ENCODE peak calls at places on chromosomes 12 and 14, in seven cellular contexts. One of them, this sample, is unnamed.

GRCh38 chr12:104866286-104866685 is 91.8 kb downstream of the SLC41A2 start:
- DNase-seq in LoVo: no peak
- DNase-seq in naive thymus-derived CD8-positive, alpha-beta T cell: no peak
- DNase-seq in Caki2: no peak
- DNase-seq in ovary: no peak
- DNase-seq in AML-193: no peak
- DNase-seq in fibroblast of the aortic adventitia: peak
- DNase-seq in this sample: no peak

GRCh38 chr12:54680374-54680773 is 32.2 kb upstream of the DCD start:
- DNase-seq in LoVo: peak
- DNase-seq in naive thymus-derived CD8-positive, alpha-beta T cell: peak
- DNase-seq in Caki2: no peak
- DNase-seq in ovary: no peak
- DNase-seq in AML-193: peak
- DNase-seq in fibroblast of the aortic adventitia: peak
- DNase-seq in this sample: peak

GRCh38 chr12:116838395-116838794 is 42.8 kb downstream of the HRK start:
- DNase-seq in LoVo: no peak
- DNase-seq in naive thymus-derived CD8-positive, alpha-beta T cell: no peak
- DNase-seq in Caki2: no peak
- DNase-seq in ovary: no peak
- DNase-seq in AML-193: no peak
- DNase-seq in fibroblast of the aortic adventitia: no peak
- DNase-seq in this sample: no peak

GRCh38 chr12:41045509-41045908 is 142.6 kb upstream of the PDZRN4 start:
- DNase-seq in LoVo: no peak
- DNase-seq in naive thymus-derived CD8-positive, alpha-beta T cell: no peak
- DNase-seq in Caki2: no peak
- DNase-seq in ovary: no peak
- DNase-seq in AML-193: no peak
- DNase-seq in fibroblast of the aortic adventitia: no peak
- DNase-seq in this sample: no peak

GRCh38 chr12:55641595-55641994 is 4.9 kb downstream of the OR10P1 start:
- DNase-seq in LoVo: no peak
- DNase-seq in naive thymus-derived CD8-positive, alpha-beta T cell: no peak
- DNase-seq in Caki2: no peak
- DNase-seq in ovary: no peak
- DNase-seq in AML-193: no peak
- DNase-seq in fibroblast of the aortic adventitia: no peak
- DNase-seq in this sample: no peak

GRCh38 chr14:34081126-34081575 is 130.3 kb upstream of the EGLN3 start:
- DNase-seq in LoVo: no peak
- DNase-seq in naive thymus-derived CD8-positive, alpha-beta T cell: no peak
- DNase-seq in Caki2: peak
- DNase-seq in ovary: no peak
- DNase-seq in AML-193: no peak
- DNase-seq in fibroblast of the aortic adventitia: no peak
- DNase-seq in this sample: no peak

GRCh38 chr12:53701518-53702264 is 25.6 kb downstream of the CALCOCO1 start:
- DNase-seq in LoVo: peak
- DNase-seq in naive thymus-derived CD8-positive, alpha-beta T cell: peak
- DNase-seq in Caki2: peak
- DNase-seq in ovary: peak
- DNase-seq in AML-193: peak
- DNase-seq in fibroblast of the aortic adventitia: peak
- DNase-seq in this sample: peak

GRCh38 chr14:68440776-68441175 is 352.1 kb downstream of the ZFP36L1 start:
- DNase-seq in LoVo: peak
- DNase-seq in naive thymus-derived CD8-positive, alpha-beta T cell: no peak
- DNase-seq in Caki2: no peak
- DNase-seq in ovary: no peak
- DNase-seq in AML-193: no peak
- DNase-seq in fibroblast of the aortic adventitia: no peak
- DNase-seq in this sample: no peak

GRCh38 chr12:94615284-94616216 is 34.8 kb downstream of the TMCC3 start:
- DNase-seq in LoVo: peak
- DNase-seq in naive thymus-derived CD8-positive, alpha-beta T cell: no peak
- DNase-seq in Caki2: peak
- DNase-seq in ovary: peak
- DNase-seq in AML-193: no peak
- DNase-seq in fibroblast of the aortic adventitia: peak
- DNase-seq in this sample: peak

GRCh38 chr12:69066420-69067373 is 133.7 kb upstream of the CPM start:
- DNase-seq in LoVo: no peak
- DNase-seq in naive thymus-derived CD8-positive, alpha-beta T cell: no peak
- DNase-seq in Caki2: peak
- DNase-seq in ovary: no peak
- DNase-seq in AML-193: no peak
- DNase-seq in fibroblast of the aortic adventitia: no peak
- DNase-seq in this sample: no peak

GRCh38 chr12:175759-176158 is 38.2 kb downstream of the SLC6A12 start:
- DNase-seq in LoVo: no peak
- DNase-seq in naive thymus-derived CD8-positive, alpha-beta T cell: no peak
- DNase-seq in Caki2: no peak
- DNase-seq in ovary: no peak
- DNase-seq in AML-193: no peak
- DNase-seq in fibroblast of the aortic adventitia: no peak
- DNase-seq in this sample: no peak

GRCh38 chr12:130013771-130014484 is 110.1 kb upstream of the TMEM132D start:
- DNase-seq in LoVo: peak
- DNase-seq in naive thymus-derived CD8-positive, alpha-beta T cell: peak
- DNase-seq in Caki2: peak
- DNase-seq in ovary: no peak
- DNase-seq in AML-193: no peak
- DNase-seq in fibroblast of the aortic adventitia: no peak
- DNase-seq in this sample: peak

GRCh38 chr14:64680013-64680674 is 24.1 kb upstream of the PLEKHG3 start:
- DNase-seq in LoVo: peak
- DNase-seq in naive thymus-derived CD8-positive, alpha-beta T cell: no peak
- DNase-seq in Caki2: peak
- DNase-seq in ovary: no peak
- DNase-seq in AML-193: no peak
- DNase-seq in fibroblast of the aortic adventitia: peak
- DNase-seq in this sample: no peak

GRCh38 chr12:113088971-113089756 is 32.6 kb downstream of the DTX1 start:
- DNase-seq in LoVo: no peak
- DNase-seq in naive thymus-derived CD8-positive, alpha-beta T cell: peak
- DNase-seq in Caki2: no peak
- DNase-seq in ovary: no peak
- DNase-seq in AML-193: no peak
- DNase-seq in fibroblast of the aortic adventitia: no peak
- DNase-seq in this sample: no peak

GRCh38 chr12:2876431-2877046 is 435 bp downstream of the FOXM1 start:
- DNase-seq in LoVo: peak
- DNase-seq in naive thymus-derived CD8-positive, alpha-beta T cell: no peak
- DNase-seq in Caki2: peak
- DNase-seq in ovary: no peak
- DNase-seq in AML-193: peak
- DNase-seq in fibroblast of the aortic adventitia: peak
- DNase-seq in this sample: peak

GRCh38 chr12:116376354-116377193 is 99.1 kb upstream of the MED13L start:
- DNase-seq in LoVo: no peak
- DNase-seq in naive thymus-derived CD8-positive, alpha-beta T cell: no peak
- DNase-seq in Caki2: no peak
- DNase-seq in ovary: no peak
- DNase-seq in AML-193: no peak
- DNase-seq in fibroblast of the aortic adventitia: peak
- DNase-seq in this sample: no peak

GRCh38 chr12:49293056-49293956 is 1.6 kb upstream of the PRPH start:
- DNase-seq in LoVo: no peak
- DNase-seq in naive thymus-derived CD8-positive, alpha-beta T cell: no peak
- DNase-seq in Caki2: no peak
- DNase-seq in ovary: peak
- DNase-seq in AML-193: no peak
- DNase-seq in fibroblast of the aortic adventitia: peak
- DNase-seq in this sample: no peak

GRCh38 chr14:63713058-63713457 is 14.8 kb downstream of the SGPP1 start:
- DNase-seq in LoVo: no peak
- DNase-seq in naive thymus-derived CD8-positive, alpha-beta T cell: no peak
- DNase-seq in Caki2: no peak
- DNase-seq in ovary: no peak
- DNase-seq in AML-193: no peak
- DNase-seq in fibroblast of the aortic adventitia: peak
- DNase-seq in this sample: no peak

GRCh38 chr14:89146291-89146690 is 270.7 kb downstream of the FOXN3 start:
- DNase-seq in LoVo: no peak
- DNase-seq in naive thymus-derived CD8-positive, alpha-beta T cell: no peak
- DNase-seq in Caki2: peak
- DNase-seq in ovary: no peak
- DNase-seq in AML-193: no peak
- DNase-seq in fibroblast of the aortic adventitia: peak
- DNase-seq in this sample: peak

GRCh38 chr12:72246370-72246769 is 25.8 kb upstream of the TRHDE start:
- DNase-seq in LoVo: no peak
- DNase-seq in naive thymus-derived CD8-positive, alpha-beta T cell: no peak
- DNase-seq in Caki2: no peak
- DNase-seq in ovary: no peak
- DNase-seq in AML-193: no peak
- DNase-seq in fibroblast of the aortic adventitia: no peak
- DNase-seq in this sample: no peak

GRCh38 chr12:132439333-132439904 is 50.5 kb upstream of the FBRSL1 start:
- DNase-seq in LoVo: no peak
- DNase-seq in naive thymus-derived CD8-positive, alpha-beta T cell: peak
- DNase-seq in Caki2: no peak
- DNase-seq in ovary: no peak
- DNase-seq in AML-193: peak
- DNase-seq in fibroblast of the aortic adventitia: no peak
- DNase-seq in this sample: no peak

GRCh38 chr14:92728781-92729364 is 19.6 kb downstream of the LGMN start:
- DNase-seq in LoVo: no peak
- DNase-seq in naive thymus-derived CD8-positive, alpha-beta T cell: no peak
- DNase-seq in Caki2: peak
- DNase-seq in ovary: no peak
- DNase-seq in AML-193: no peak
- DNase-seq in fibroblast of the aortic adventitia: no peak
- DNase-seq in this sample: peak

GRCh38 chr14:100438678-100439592 is 115.8 kb downstream of the SLC25A47 start:
- DNase-seq in LoVo: peak
- DNase-seq in naive thymus-derived CD8-positive, alpha-beta T cell: no peak
- DNase-seq in Caki2: peak
- DNase-seq in ovary: no peak
- DNase-seq in AML-193: no peak
- DNase-seq in fibroblast of the aortic adventitia: peak
- DNase-seq in this sample: peak

GRCh38 chr14:76710093-76711010 is 50.9 kb upstream of the VASH1 start:
- DNase-seq in LoVo: peak
- DNase-seq in naive thymus-derived CD8-positive, alpha-beta T cell: no peak
- DNase-seq in Caki2: no peak
- DNase-seq in ovary: no peak
- DNase-seq in AML-193: peak
- DNase-seq in fibroblast of the aortic adventitia: peak
- DNase-seq in this sample: peak

GRCh38 chr12:91732086-91732485 is 413.6 kb downstream of the BTG1 start:
- DNase-seq in LoVo: no peak
- DNase-seq in naive thymus-derived CD8-positive, alpha-beta T cell: no peak
- DNase-seq in Caki2: no peak
- DNase-seq in ovary: no peak
- DNase-seq in AML-193: no peak
- DNase-seq in fibroblast of the aortic adventitia: no peak
- DNase-seq in this sample: no peak

GRCh38 chr12:14260011-14260993 is 105.2 kb upstream of the ATF7IP start:
- DNase-seq in LoVo: peak
- DNase-seq in naive thymus-derived CD8-positive, alpha-beta T cell: no peak
- DNase-seq in Caki2: peak
- DNase-seq in ovary: peak
- DNase-seq in AML-193: no peak
- DNase-seq in fibroblast of the aortic adventitia: peak
- DNase-seq in this sample: no peak

GRCh38 chr14:81400852-81401251 is 728 bp upstream of the STON2 start:
- DNase-seq in LoVo: peak
- DNase-seq in naive thymus-derived CD8-positive, alpha-beta T cell: no peak
- DNase-seq in Caki2: peak
- DNase-seq in ovary: no peak
- DNase-seq in AML-193: peak
- DNase-seq in fibroblast of the aortic adventitia: peak
- DNase-seq in this sample: peak

GRCh38 chr14:69107407-69108003 is 45.4 kb downstream of the DCAF5 start:
- DNase-seq in LoVo: peak
- DNase-seq in naive thymus-derived CD8-positive, alpha-beta T cell: peak
- DNase-seq in Caki2: peak
- DNase-seq in ovary: no peak
- DNase-seq in AML-193: peak
- DNase-seq in fibroblast of the aortic adventitia: peak
- DNase-seq in this sample: peak

This sample was measured in ACHN.